ENCODE peak calls at places on chromosome 2, in six cellular contexts. One of them, this sample, is unnamed.

GRCh38 chr2:43944915-43945314 is 50.9 kb downstream of the LRPPRC start:
- DNase-seq in neural progenitor cell: no peak
- DNase-seq in right atrium auricular region: no peak
- DNase-seq in sigmoid colon: no peak
- DNase-seq in Peyer's patch: no peak
- DNase-seq in SK-N-SH: no peak
- DNase-seq in this sample: no peak

GRCh38 chr2:44429034-44429433 is 67.3 kb downstream of the CAMKMT start:
- DNase-seq in neural progenitor cell: no peak
- DNase-seq in right atrium auricular region: no peak
- DNase-seq in sigmoid colon: no peak
- DNase-seq in Peyer's patch: no peak
- DNase-seq in SK-N-SH: no peak
- DNase-seq in this sample: no peak

GRCh38 chr2:39608690-39609457 is 56.8 kb upstream of the TMEM178A start:
- DNase-seq in neural progenitor cell: peak; percentile 3
- DNase-seq in right atrium auricular region: no peak
- DNase-seq in sigmoid colon: no peak
- DNase-seq in Peyer's patch: no peak
- DNase-seq in SK-N-SH: no peak
- DNase-seq in this sample: no peak

GRCh38 chr2:11832531-11832930 is 86.1 kb downstream of the LPIN1 start:
- DNase-seq in neural progenitor cell: no peak
- DNase-seq in right atrium auricular region: no peak
- DNase-seq in sigmoid colon: no peak
- DNase-seq in Peyer's patch: no peak
- DNase-seq in SK-N-SH: no peak
- DNase-seq in this sample: no peak

GRCh38 chr2:239765911-239766310 is 259.2 kb downstream of the NDUFA10 start:
- DNase-seq in neural progenitor cell: no peak
- DNase-seq in right atrium auricular region: no peak
- DNase-seq in sigmoid colon: peak; percentile 40
- DNase-seq in Peyer's patch: no peak
- DNase-seq in SK-N-SH: peak; percentile 39
- DNase-seq in this sample: no peak

GRCh38 chr2:86417961-86418360 is 23.2 kb upstream of the KDM3A start:
- DNase-seq in neural progenitor cell: no peak
- DNase-seq in right atrium auricular region: no peak
- DNase-seq in sigmoid colon: no peak
- DNase-seq in Peyer's patch: no peak
- DNase-seq in SK-N-SH: no peak
- DNase-seq in this sample: no peak

GRCh38 chr2:37829616-37830385 is 95.3 kb upstream of the RMDN2 start:
- DNase-seq in neural progenitor cell: no peak
- DNase-seq in right atrium auricular region: no peak
- DNase-seq in sigmoid colon: no peak
- DNase-seq in Peyer's patch: no peak
- DNase-seq in SK-N-SH: no peak
- DNase-seq in this sample: no peak

GRCh38 chr2:53230691-53231090 is 536.9 kb upstream of the CHAC2 start:
- DNase-seq in neural progenitor cell: no peak
- DNase-seq in right atrium auricular region: no peak
- DNase-seq in sigmoid colon: no peak
- DNase-seq in Peyer's patch: no peak
- DNase-seq in SK-N-SH: no peak
- DNase-seq in this sample: no peak

GRCh38 chr2:27303093-27304025 is 4.9 kb downstream of the UCN start:
- DNase-seq in neural progenitor cell: peak; percentile 85
- DNase-seq in right atrium auricular region: peak; percentile 61
- DNase-seq in sigmoid colon: no peak
- DNase-seq in Peyer's patch: peak; percentile 68
- DNase-seq in SK-N-SH: peak; percentile 85
- DNase-seq in this sample: peak; percentile 54

GRCh38 chr2:136075466-136075865 is 42.5 kb downstream of the CXCR4 start:
- DNase-seq in neural progenitor cell: no peak
- DNase-seq in right atrium auricular region: no peak
- DNase-seq in sigmoid colon: no peak
- DNase-seq in Peyer's patch: no peak
- DNase-seq in SK-N-SH: no peak
- DNase-seq in this sample: no peak

GRCh38 chr2:10494351-10495066 is 46.4 kb upstream of the ODC1 start:
- DNase-seq in neural progenitor cell: no peak
- DNase-seq in right atrium auricular region: peak; percentile 47
- DNase-seq in sigmoid colon: no peak
- DNase-seq in Peyer's patch: peak; percentile 42
- DNase-seq in SK-N-SH: no peak
- DNase-seq in this sample: no peak

GRCh38 chr2:37681587-37681986 is 10.1 kb upstream of the CDC42EP3 start:
- DNase-seq in neural progenitor cell: no peak
- DNase-seq in right atrium auricular region: no peak
- DNase-seq in sigmoid colon: no peak
- DNase-seq in Peyer's patch: no peak
- DNase-seq in SK-N-SH: no peak
- DNase-seq in this sample: no peak

GRCh38 chr2:10331033-10331701 is 28.5 kb downstream of the HPCAL1 start:
- DNase-seq in neural progenitor cell: no peak
- DNase-seq in right atrium auricular region: no peak
- DNase-seq in sigmoid colon: no peak
- DNase-seq in Peyer's patch: peak; percentile 92
- DNase-seq in SK-N-SH: no peak
- DNase-seq in this sample: peak; percentile 68

GRCh38 chr2:191942114-191943103 is 95.5 kb upstream of the CAVIN2 start:
- DNase-seq in neural progenitor cell: peak; percentile 20
- DNase-seq in right atrium auricular region: no peak
- DNase-seq in sigmoid colon: peak; percentile 76
- DNase-seq in Peyer's patch: no peak
- DNase-seq in SK-N-SH: peak; percentile 15
- DNase-seq in this sample: no peak

GRCh38 chr2:186460465-186460864 is 25.6 kb upstream of the ZC3H15 start:
- DNase-seq in neural progenitor cell: peak; percentile 8
- DNase-seq in right atrium auricular region: no peak
- DNase-seq in sigmoid colon: no peak
- DNase-seq in Peyer's patch: no peak
- DNase-seq in SK-N-SH: peak; percentile 16
- DNase-seq in this sample: no peak

GRCh38 chr2:16160281-16161084 is 220.1 kb downstream of the MYCN start:
- DNase-seq in neural progenitor cell: no peak
- DNase-seq in right atrium auricular region: no peak
- DNase-seq in sigmoid colon: no peak
- DNase-seq in Peyer's patch: no peak
- DNase-seq in SK-N-SH: no peak
- DNase-seq in this sample: no peak

GRCh38 chr2:214781226-214781625 is 28.3 kb downstream of the BARD1 start:
- DNase-seq in neural progenitor cell: no peak
- DNase-seq in right atrium auricular region: no peak
- DNase-seq in sigmoid colon: no peak
- DNase-seq in Peyer's patch: no peak
- DNase-seq in SK-N-SH: no peak
- DNase-seq in this sample: no peak

GRCh38 chr2:214782671-214783070 is 26.8 kb downstream of the BARD1 start:
- DNase-seq in neural progenitor cell: no peak
- DNase-seq in right atrium auricular region: no peak
- DNase-seq in sigmoid colon: no peak
- DNase-seq in Peyer's patch: no peak
- DNase-seq in SK-N-SH: no peak
- DNase-seq in this sample: no peak
- H3K9me3 ChIP-seq in neural progenitor cell: no peaks in the 10 kb centered on the region
- H3K9me3 ChIP-seq in right atrium auricular region: peaks cover 13% of the 10 kb centered on the region
- H3K9me3 ChIP-seq in sigmoid colon: peaks cover 2% of the 10 kb centered on the region
- H3K9me3 ChIP-seq in Peyer's patch: no peaks in the 10 kb centered on the region
- H3K9me3 ChIP-seq in SK-N-SH: no peaks in the 10 kb centered on the region
- H3K9me3 ChIP-seq in this sample: no peaks in the 10 kb centered on the region

DNA sequence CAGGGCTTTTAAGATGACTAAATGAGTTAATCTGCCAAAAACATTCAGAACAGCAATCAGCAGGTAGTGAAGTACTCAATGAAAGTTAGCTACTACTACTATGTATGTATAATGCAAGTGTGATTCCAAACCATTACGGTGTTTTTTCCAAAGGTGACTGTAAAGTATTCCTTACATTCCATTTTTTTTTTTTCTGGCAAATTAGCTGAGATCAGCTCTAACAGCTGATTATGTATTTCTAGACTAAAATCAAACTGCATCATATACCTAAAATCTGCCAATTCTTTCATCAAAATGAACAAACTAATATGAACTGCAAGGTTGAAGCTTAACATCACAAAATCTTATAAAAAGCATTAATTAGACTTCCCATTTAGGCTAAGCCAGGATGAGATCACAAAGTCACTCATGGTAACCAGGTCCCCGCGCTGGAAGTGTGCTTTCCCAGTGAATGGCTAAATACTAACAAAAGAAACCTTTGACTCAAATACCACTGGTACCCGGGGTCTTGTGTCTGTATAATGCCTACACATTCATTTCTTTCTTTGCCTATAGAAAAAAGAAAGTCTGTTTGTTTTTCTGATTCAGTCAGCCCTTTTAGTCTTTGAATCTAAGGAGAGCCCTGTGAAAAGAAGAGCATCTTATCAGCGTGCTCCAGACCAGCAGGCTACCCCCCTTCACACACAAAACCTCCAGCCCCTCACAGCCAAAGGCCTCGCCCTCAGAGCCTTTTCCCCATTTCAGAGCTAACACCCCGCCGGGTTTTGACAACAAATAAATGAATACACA is 88.3 kb downstream of the RBMS1 start:
- DNase-seq in neural progenitor cell: peak; percentile 88
- DNase-seq in right atrium auricular region: no peak
- DNase-seq in sigmoid colon: no peak
- DNase-seq in Peyer's patch: no peak
- DNase-seq in SK-N-SH: no peak
- DNase-seq in this sample: no peak
- H3K27ac ChIP-seq in neural progenitor cell: peak overlapping the region; percentile 73
- H3K27ac ChIP-seq in right atrium auricular region: peak overlapping the region; percentile 96
- H3K27ac ChIP-seq in sigmoid colon: peak overlapping the region; percentile 97
- H3K27ac ChIP-seq in Peyer's patch: peak overlapping the region; percentile 40
- H3K27ac ChIP-seq in SK-N-SH: peak overlapping the region; percentile 78
- H3K27ac ChIP-seq in this sample: peak overlapping the region; percentile 73

DNA sequence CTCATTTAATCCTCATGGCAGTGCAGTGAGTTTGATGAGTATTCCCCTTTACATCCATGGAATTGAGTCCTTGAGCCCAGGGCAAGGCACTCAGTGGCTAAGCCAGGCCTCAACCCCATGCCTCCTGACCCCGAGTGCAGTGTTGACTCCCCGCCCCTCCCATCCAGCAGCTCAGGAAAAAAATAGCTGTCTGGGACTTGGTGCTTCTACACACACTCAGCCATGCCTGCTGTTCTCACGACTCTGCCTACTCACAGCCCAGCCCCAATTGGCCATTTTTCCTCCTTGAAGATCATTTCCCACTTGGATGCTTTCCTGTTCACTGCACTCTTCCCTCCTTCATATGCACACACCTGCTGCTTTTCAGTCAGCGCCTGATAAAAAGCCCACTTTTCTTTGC is 8.8 kb downstream of the FOSL2 start:
- DNase-seq in neural progenitor cell: no peak
- DNase-seq in right atrium auricular region: no peak
- DNase-seq in sigmoid colon: peak; percentile 52
- DNase-seq in Peyer's patch: no peak
- DNase-seq in SK-N-SH: no peak
- DNase-seq in this sample: no peak
- H3K9me3 ChIP-seq in neural progenitor cell: no peaks in the 10 kb centered on the region
- H3K9me3 ChIP-seq in right atrium auricular region: no peaks in the 10 kb centered on the region
- H3K9me3 ChIP-seq in sigmoid colon: no peaks in the 10 kb centered on the region
- H3K9me3 ChIP-seq in Peyer's patch: no peaks in the 10 kb centered on the region
- H3K9me3 ChIP-seq in SK-N-SH: no peaks in the 10 kb centered on the region
- H3K9me3 ChIP-seq in this sample: no peaks in the 10 kb centered on the region

GRCh38 chr2:152655880-152656279 is 61.4 kb downstream of the PRPF40A start:
- DNase-seq in neural progenitor cell: no peak
- DNase-seq in right atrium auricular region: no peak
- DNase-seq in sigmoid colon: no peak
- DNase-seq in Peyer's patch: no peak
- DNase-seq in SK-N-SH: no peak
- DNase-seq in this sample: no peak

GRCh38 chr2:152658221-152658620 is 59.0 kb downstream of the PRPF40A start:
- DNase-seq in neural progenitor cell: no peak
- DNase-seq in right atrium auricular region: no peak
- DNase-seq in sigmoid colon: no peak
- DNase-seq in Peyer's patch: no peak
- DNase-seq in SK-N-SH: no peak
- DNase-seq in this sample: no peak

GRCh38 chr2:152657042-152657441 is 60.2 kb downstream of the PRPF40A start:
- DNase-seq in neural progenitor cell: no peak
- DNase-seq in right atrium auricular region: no peak
- DNase-seq in sigmoid colon: no peak
- DNase-seq in Peyer's patch: no peak
- DNase-seq in SK-N-SH: no peak
- DNase-seq in this sample: no peak

GRCh38 chr2:152664725-152665124 is 52.5 kb downstream of the PRPF40A start:
- DNase-seq in neural progenitor cell: no peak
- DNase-seq in right atrium auricular region: no peak
- DNase-seq in sigmoid colon: no peak
- DNase-seq in Peyer's patch: no peak
- DNase-seq in SK-N-SH: no peak
- DNase-seq in this sample: no peak

GRCh38 chr2:152661076-152661475 is 56.2 kb downstream of the PRPF40A start:
- DNase-seq in neural progenitor cell: no peak
- DNase-seq in right atrium auricular region: no peak
- DNase-seq in sigmoid colon: no peak
- DNase-seq in Peyer's patch: no peak
- DNase-seq in SK-N-SH: no peak
- DNase-seq in this sample: no peak
- H3K27ac ChIP-seq in neural progenitor cell: no peak overlapping the region
- H3K27ac ChIP-seq in right atrium auricular region: no peak overlapping the region
- H3K27ac ChIP-seq in sigmoid colon: no peak overlapping the region
- H3K27ac ChIP-seq in Peyer's patch: no peak overlapping the region
- H3K27ac ChIP-seq in SK-N-SH: no peak overlapping the region
- H3K27ac ChIP-seq in this sample: no peak overlapping the region

GRCh38 chr2:213020268-213020667 is 131.1 kb downstream of the IKZF2 start:
- DNase-seq in neural progenitor cell: no peak
- DNase-seq in right atrium auricular region: no peak
- DNase-seq in sigmoid colon: no peak
- DNase-seq in Peyer's patch: no peak
- DNase-seq in SK-N-SH: no peak
- DNase-seq in this sample: no peak
- H3K9me3 ChIP-seq in neural progenitor cell: no peaks in the 10 kb centered on the region
- H3K9me3 ChIP-seq in right atrium auricular region: no peaks in the 10 kb centered on the region
- H3K9me3 ChIP-seq in sigmoid colon: no peaks in the 10 kb centered on the region
- H3K9me3 ChIP-seq in Peyer's patch: no peaks in the 10 kb centered on the region
- H3K9me3 ChIP-seq in SK-N-SH: no peaks in the 10 kb centered on the region
- H3K9me3 ChIP-seq in this sample: no peaks in the 10 kb centered on the region

This sample was measured in CD4-positive, alpha-beta memory T cell.